ENCODE peak calls at places on chromosomes 3 and 15, in five cellular contexts. S, C, N, Y and T are unnamed samples.

GRCh38 chr3:126261037-126261436 is 80.7 kb upstream of the ALDH1L1 start:
- DNase-seq in S (peak), C (peak), N (no peak), Y (no peak), T (peak)

GRCh38 chr3:129231331-129232119 is 17.9 kb upstream of the COPG1 start:
- DNase-seq in S (peak), C (peak), N (no peak), Y (no peak), T (no peak)

GRCh38 chr3:12759097-12759679 is at the start of gene TMEM40:
- DNase-seq in S (peak), C (peak), N (no peak), Y (no peak), T (no peak)

GRCh38 chr3:80770106-80771079 is 991.1 kb downstream of the GBE1 start:
- DNase-seq in S (no peak), C (no peak), N (no peak), Y (no peak), T (no peak)

GRCh38 chr15:66592505-66593218 is 26.9 kb upstream of the LCTL start:
- DNase-seq in S (no peak), C (no peak), N (no peak), Y (no peak), T (no peak)

GRCh38 chr3:40828741-40829415 is 304.1 kb downstream of the ZNF621 start:
- DNase-seq in S (no peak), C (peak), N (no peak), Y (no peak), T (no peak)

GRCh38 chr3:66409771-66410355 is 91.0 kb downstream of the LRIG1 start:
- DNase-seq in S (no peak), C (no peak), N (no peak), Y (no peak), T (no peak)

GRCh38 chr3:102714567-102714966 is 279.8 kb downstream of the ZPLD1 start:
- DNase-seq in S (no peak), C (no peak), N (no peak), Y (no peak), T (no peak)

GRCh38 chr3:152258448-152259302 is 10.1 kb upstream of the MBNL1 start:
- DNase-seq in S (peak), C (peak), N (no peak), Y (no peak), T (peak)

GRCh38 chr15:96293446-96293845 is 37.1 kb upstream of the NR2F2 start:
- DNase-seq in S (no peak), C (no peak), N (no peak), Y (no peak), T (no peak)

GRCh38 chr3:175956964-175957363 is 1097.8 kb downstream of the NAALADL2 start:
- DNase-seq in S (no peak), C (peak), N (no peak), Y (no peak), T (no peak)

GRCh38 chr15:51908312-51908711 is 63.3 kb downstream of the LEO1 start:
- DNase-seq in S (peak), C (peak), N (no peak), Y (no peak), T (no peak)

GRCh38 chr3:67650084-67650483 is 4.3 kb downstream of the SUCLG2 start:
- DNase-seq in S (no peak), C (no peak), N (no peak), Y (no peak), T (no peak)

GRCh38 chr3:129441215-129441614 is 1.2 kb downstream of the IFT122 start:
- DNase-seq in S (no peak), C (no peak), N (no peak), Y (no peak), T (no peak)

GRCh38 chr3:28279770-28280169 is 38.4 kb downstream of the CMC1 start:
- DNase-seq in S (no peak), C (no peak), N (no peak), Y (no peak), T (no peak)

GRCh38 chr3:4633078-4634004 is 140.2 kb downstream of the ITPR1 start:
- DNase-seq in S (peak), C (peak), N (no peak), Y (no peak), T (peak)

GRCh38 chr3:120855665-120856437 is 52.2 kb upstream of the STXBP5L start:
- DNase-seq in S (peak), C (peak), N (no peak), Y (peak), T (peak)

GRCh38 chr15:68272797-68273271 is 4.7 kb upstream of the FEM1B start:
- DNase-seq in S (peak), C (peak), N (no peak), Y (no peak), T (peak)

GRCh38 chr3:89859738-89860137 is 752.3 kb downstream of the EPHA3 start:
- DNase-seq in S (no peak), C (no peak), N (no peak), Y (no peak), T (no peak)